ENCODE peak calls at places on chromosomes 16 and 17, in nine cellular contexts. G is fibroblast of the aortic adventitia, C is gastrocnemius medialis, Q is suprapubic skin, H is left ventricle myocardium inferior, J is SJCRH30, N is prostate gland, Z is mammary epithelial cell, W is neuronal stem cell. M is an unnamed sample.

GRCh38 chr17:79742951-79743476 is 12.3 kb downstream of the ENPP7 start:
- DNase-seq in G (no peak), C (no peak), Q (no peak), H (no peak), J (no peak), N (no peak), Z (no peak), W (no peak), M (no peak)

GRCh38 chr17:66975614-66976378 is 11.3 kb downstream of the CACNG4 start:
- DNase-seq in G (no peak), C (peak; percentile 45), Q (no peak), H (peak; percentile 39), J (peak; percentile 37), N (peak; percentile 45), Z (peak; percentile 25), W (no peak), M (no peak)

GRCh38 chr17:9244066-9245052 is 223.0 kb downstream of the NTN1 start:
- DNase-seq in G (peak; percentile 79), C (no peak), Q (peak; percentile 73), H (no peak), J (no peak), N (no peak), Z (no peak), W (no peak), M (no peak)

GRCh38 chr17:7442142-7442541 is 2.7 kb upstream of the CHRNB1 start:
- DNase-seq in G (no peak), C (no peak), Q (no peak), H (no peak), J (no peak), N (no peak), Z (no peak), W (no peak), M (no peak)

GRCh38 chr16:74842413-74842812 is 67.8 kb upstream of the FA2H start:
- DNase-seq in G (no peak), C (no peak), Q (no peak), H (no peak), J (peak; percentile 5), N (peak; percentile 9), Z (peak; percentile 44), W (no peak), M (no peak)

GRCh38 chr16:27311449-27311831 is 2.3 kb upstream of the IL4R start:
- DNase-seq in G (no peak), C (no peak), Q (peak; percentile 44), H (no peak), J (peak; percentile 69), N (no peak), Z (no peak), W (no peak), M (no peak)

GRCh38 chr16:3673676-3674377 is 19.3 kb downstream of the DNASE1 start:
- DNase-seq in G (no peak), C (no peak), Q (no peak), H (no peak), J (no peak), N (no peak), Z (no peak), W (no peak), M (no peak)

GRCh38 chr17:51059781-51060180 is 60.9 kb downstream of the SPAG9 start:
- DNase-seq in G (peak; percentile 60), C (no peak), Q (no peak), H (no peak), J (no peak), N (no peak), Z (no peak), W (no peak), M (no peak)

GRCh38 chr17:357634-358033 is 5.0 kb upstream of the RPH3AL start:
- DNase-seq in G (no peak), C (no peak), Q (no peak), H (no peak), J (peak; percentile 6), N (no peak), Z (no peak), W (no peak), M (no peak)

GRCh38 chr17:80605326-80606066 is 60.9 kb downstream of the RPTOR start:
- DNase-seq in G (peak; percentile 29), C (no peak), Q (no peak), H (no peak), J (no peak), N (no peak), Z (peak; percentile 90), W (no peak), M (no peak)

GRCh38 chr16:67173323-67173722 is 3.0 kb downstream of the NOL3 start:
- DNase-seq in G (no peak), C (no peak), Q (no peak), H (no peak), J (peak; percentile 23), N (no peak), Z (no peak), W (no peak), M (no peak)
- H3K4me3 ChIP-seq in G (peak overlapping the region; percentile 55), C (peak overlapping the region; percentile 66), Q (peak overlapping the region; percentile 60), H (peak overlapping the region; percentile 68), J (peak overlapping the region; percentile 55), N (peak overlapping the region; percentile 26), Z (peak overlapping the region; percentile 19), W (peak overlapping the region; percentile 23), M (peak overlapping the region; percentile 49)

GRCh38 chr16:22942812-22943211 is 128.8 kb downstream of the HS3ST2 start:
- DNase-seq in G (no peak), C (no peak), Q (no peak), H (no peak), J (no peak), N (no peak), Z (no peak), W (no peak), M (no peak)

GRCh38 chr16:22948058-22948602 is 134.2 kb downstream of the HS3ST2 start:
- DNase-seq in G (peak; percentile 1), C (no peak), Q (no peak), H (no peak), J (no peak), N (no peak), Z (peak; percentile 37), W (no peak), M (no peak)

GRCh38 chr16:22946433-22946832 is 132.5 kb downstream of the HS3ST2 start:
- DNase-seq in G (no peak), C (no peak), Q (no peak), H (no peak), J (no peak), N (no peak), Z (no peak), W (no peak), M (no peak)

GRCh38 chr16:22945361-22945760 is 131.4 kb downstream of the HS3ST2 start:
- DNase-seq in G (no peak), C (no peak), Q (no peak), H (no peak), J (no peak), N (no peak), Z (peak; percentile 43), W (no peak), M (no peak)

DNA sequence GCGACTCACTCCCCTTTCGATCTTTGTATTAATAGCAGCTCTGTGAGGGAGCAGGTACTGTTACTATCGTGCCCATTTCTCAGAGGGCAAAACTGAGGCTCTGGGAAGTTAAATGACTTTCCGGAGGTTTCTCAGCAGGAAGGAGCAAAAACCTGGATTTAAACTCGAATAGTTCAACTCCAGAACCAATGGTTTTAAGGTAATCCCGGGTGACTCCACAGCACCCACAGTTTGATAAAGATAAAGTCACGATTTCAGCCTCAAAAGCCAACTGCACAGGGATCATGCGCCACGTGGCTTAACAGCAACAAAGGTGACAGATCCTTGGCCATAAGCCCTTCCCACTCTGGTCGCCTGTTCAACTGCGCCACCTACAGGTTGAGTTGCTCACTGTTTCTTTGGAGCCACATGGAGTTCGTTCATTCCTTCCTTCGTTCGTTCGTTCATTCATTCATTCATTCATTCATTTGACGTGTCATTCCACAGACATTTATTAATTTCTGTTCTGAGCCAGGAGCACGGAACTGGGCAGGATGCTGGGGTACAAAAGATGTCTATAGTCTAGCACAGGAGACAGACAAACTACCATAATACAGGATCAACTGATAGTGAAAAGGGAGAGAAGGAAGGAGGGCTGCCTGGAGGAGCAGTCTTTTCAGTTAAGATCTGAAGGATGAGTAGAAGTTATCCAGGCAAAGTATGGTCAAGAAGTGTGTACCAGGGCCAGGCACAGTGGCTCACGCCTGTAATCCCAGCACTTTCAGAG is 134.8 kb downstream of the HS3ST2 start:
- DNase-seq in G (peak; percentile 67), C (peak; percentile 59), Q (peak; percentile 68), H (peak; percentile 39), J (peak; percentile 73), N (peak; percentile 48), Z (peak; percentile 73), W (peak; percentile 58), M (peak; percentile 9)
- H3K4me3 ChIP-seq in G (peak overlapping the region; percentile 28), C (peak overlapping the region; percentile 19), Q (peak overlapping the region; percentile 35), H (peak overlapping the region; percentile 49), J (no peak overlapping the region), N (no peak overlapping the region), Z (no peak overlapping the region), W (no peak overlapping the region), M (peak overlapping the region; percentile 28)

DNA sequence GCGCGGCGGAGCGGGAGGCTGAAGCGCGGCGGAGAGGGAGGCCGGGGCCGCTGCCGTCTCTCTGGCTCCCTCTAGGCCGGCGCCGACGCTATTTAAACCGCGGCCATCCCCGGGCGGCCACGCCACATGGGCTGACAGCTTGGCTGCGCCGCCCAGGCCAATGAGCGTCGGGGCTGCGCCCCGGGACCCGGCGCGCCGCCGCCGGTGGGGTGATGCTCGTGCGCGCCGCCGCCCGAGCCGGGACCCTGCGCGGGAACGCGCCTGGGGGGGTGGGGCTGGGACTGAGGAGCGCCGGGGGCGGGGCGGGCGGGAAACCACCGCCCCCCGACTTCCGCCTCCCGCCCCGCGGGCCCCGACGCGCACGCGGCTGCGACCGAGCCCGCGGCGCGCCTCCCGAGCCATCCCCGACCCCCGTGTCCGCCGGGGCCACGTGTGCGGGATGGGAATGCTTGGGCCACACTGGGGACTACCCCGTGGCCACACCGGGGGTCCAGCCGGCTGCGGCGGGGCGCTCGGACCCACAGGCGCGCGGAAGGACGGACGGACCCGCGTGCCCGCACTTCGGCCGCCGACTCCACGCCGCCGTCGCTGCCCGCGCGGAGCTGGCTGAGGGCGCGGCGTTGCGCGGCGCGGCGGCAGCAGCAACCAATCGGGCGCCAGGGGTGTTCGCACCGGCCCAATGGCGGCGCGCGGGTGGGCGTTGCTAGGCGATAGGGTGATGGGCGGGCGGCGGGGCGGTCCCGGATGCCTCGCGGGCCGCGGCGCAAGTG is at the start of gene FASN:
- DNase-seq in G (peak; percentile 93), C (peak; percentile 93), Q (peak; percentile 95), H (peak; percentile 96), J (peak; percentile 99), N (peak; percentile 94), Z (peak; percentile 93), W (peak; percentile 95), M (peak; percentile 85)
- H3K4me3 ChIP-seq in G (peak within 1 kb of the TSS; percentile 74), C (peak within 1 kb of the TSS; percentile 79), Q (peak within 1 kb of the TSS; percentile 75), H (peak within 1 kb of the TSS; percentile 80), J (peak within 1 kb of the TSS; percentile 77), N (peak within 1 kb of the TSS; percentile 91), Z (peak within 1 kb of the TSS; percentile 63), W (peak within 1 kb of the TSS; percentile 97), M (peak within 1 kb of the TSS; percentile 83)

DNA sequence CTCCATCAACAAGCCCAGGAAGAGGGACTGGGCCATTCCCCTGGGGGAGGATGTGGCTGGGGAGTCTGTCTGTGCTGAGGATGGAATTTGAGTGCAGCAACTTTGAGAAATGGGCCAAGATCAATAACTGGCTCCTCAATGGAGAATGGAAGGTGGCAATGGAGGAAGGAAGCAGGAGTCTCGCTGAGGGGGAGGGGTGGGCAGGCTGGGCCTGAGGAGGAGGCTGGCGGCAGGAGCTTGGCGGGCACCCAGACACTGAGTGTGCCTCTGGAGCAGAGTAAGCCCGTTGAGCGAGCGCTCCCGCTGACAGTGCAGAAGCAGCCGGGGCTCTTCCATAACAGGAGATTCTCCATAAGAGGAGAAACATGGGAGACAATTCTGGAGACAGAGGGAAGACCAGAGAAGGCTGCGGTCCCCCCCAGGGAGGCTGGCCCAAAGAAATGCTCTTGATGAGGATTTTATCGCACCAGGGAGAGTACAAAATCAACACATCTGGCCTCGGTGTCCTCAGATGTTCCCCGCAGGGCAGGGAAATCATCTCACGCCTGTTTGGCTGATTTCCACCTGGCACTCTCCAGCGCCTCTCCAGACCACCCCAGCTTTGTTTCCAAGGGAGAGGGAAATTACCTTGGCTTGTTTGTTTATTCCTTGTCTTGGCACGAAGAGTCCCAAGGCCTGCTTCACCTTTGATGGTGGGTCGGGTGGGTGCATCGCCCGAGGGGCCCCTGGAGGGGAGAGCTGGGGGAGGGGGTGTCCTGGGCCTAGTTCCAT is 2.8 kb upstream of the MMP15 start:
- DNase-seq in G (peak; percentile 72), C (peak; percentile 28), Q (no peak), H (peak; percentile 81), J (peak; percentile 77), N (peak; percentile 84), Z (peak; percentile 30), W (no peak), M (no peak)
- H3K4me3 ChIP-seq in G (no peak overlapping the region), C (no peak overlapping the region), Q (no peak overlapping the region), H (peak overlapping the region; percentile 29), J (no peak overlapping the region), N (no peak overlapping the region), Z (no peak overlapping the region), W (no peak overlapping the region), M (no peak overlapping the region)